ENCODE peak calls at places on chromosomes 11 and 22, in seven cellular contexts. A is HepG2, O is Panc1, B is GM12878, L is upper lobe of left lung, K is GM23338, W is HCT116. V is an unnamed sample.
A peak's percentile ranks its signal among the peaks of the same experiment; 100 is the strongest.

GRCh38 chr22:41770715-41771452 is 29.6 kb upstream of the CCDC134 start:
- ATAC-seq in A (no peak), O (no peak), B (peak; percentile 27), L (no peak), K (no peak), W (no peak), V (no peak)

GRCh38 chr22:30304495-30305244 is 15.4 kb upstream of the CASTOR1 start:
- ATAC-seq in A (no peak), O (no peak), B (peak; percentile 27), L (peak; percentile 18), K (no peak), W (peak; percentile 49), V (peak; percentile 3)

GRCh38 chr11:69510471-69511357 is 29.3 kb downstream of the LINC01488 start:
- ATAC-seq in A (no peak), O (peak; percentile 9), B (no peak), L (peak; percentile 71), K (no peak), W (peak; percentile 70), V (no peak)

GRCh38 chr11:59401262-59401552 is 25.0 kb downstream of the OR5A2 start:
- ATAC-seq in A (no peak), O (no peak), B (no peak), L (no peak), K (no peak), W (no peak), V (no peak)

GRCh38 chr11:16896716-16897115 is 117.5 kb downstream of the PLEKHA7 start:
- ATAC-seq in A (no peak), O (no peak), B (no peak), L (no peak), K (no peak), W (no peak), V (no peak)

GRCh38 chr11:17845431-17845881 is 110.9 kb downstream of the KCNC1 start:
- ATAC-seq in A (no peak), O (no peak), B (no peak), L (peak; percentile 83), K (no peak), W (no peak), V (peak; percentile 84)

GRCh38 chr22:26503758-26504157 is 8.5 kb downstream of the TFIP11 start:
- ATAC-seq in A (no peak), O (no peak), B (no peak), L (no peak), K (no peak), W (no peak), V (no peak)

GRCh38 chr22:30362632-30363281 is 6.0 kb downstream of the CCDC157 start:
- ATAC-seq in A (no peak), O (no peak), B (peak; percentile 32), L (no peak), K (peak; percentile 90), W (peak; percentile 38), V (no peak)

GRCh38 chr22:19086417-19086816 is 35.8 kb downstream of the DGCR2 start:
- ATAC-seq in A (no peak), O (no peak), B (peak; percentile 30), L (peak; percentile 29), K (no peak), W (peak; percentile 41), V (no peak)

GRCh38 chr11:134975866-134976265 is 563.8 kb upstream of the B3GAT1 start:
- ATAC-seq in A (no peak), O (no peak), B (no peak), L (no peak), K (no peak), W (no peak), V (no peak)

GRCh38 chr22:46125816-46126770 is 24.2 kb upstream of the PPARA start:
- ATAC-seq in A (no peak), O (no peak), B (no peak), L (peak; percentile 7), K (no peak), W (no peak), V (no peak)

GRCh38 chr22:22877523-22878210 is 9.9 kb upstream of the IGLL5 start:
- ATAC-seq in A (peak; percentile 62), O (peak; percentile 66), B (no peak), L (peak; percentile 75), K (peak; percentile 93), W (peak; percentile 89), V (no peak)

GRCh38 chr11:72012897-72013721 is 14.4 kb downstream of the IL18BP start:
- ATAC-seq in A (no peak), O (no peak), B (no peak), L (peak; percentile 91), K (no peak), W (no peak), V (peak; percentile 82)

GRCh38 chr11:60159868-60160267 is 23.0 kb downstream of the MS4A6A start:
- ATAC-seq in A (no peak), O (no peak), B (no peak), L (no peak), K (no peak), W (no peak), V (no peak)

GRCh38 chr22:26428515-26429457 is at the start of gene ASPHD2:
- ATAC-seq in A (peak; percentile 79), O (peak; percentile 92), B (peak; percentile 90), L (peak; percentile 89), K (peak; percentile 91), W (peak; percentile 89), V (peak; percentile 82)

GRCh38 chr22:23892626-23893445 is 1.3 kb upstream of the MIF start:
- ATAC-seq in A (no peak), O (no peak), B (no peak), L (no peak), K (no peak), W (no peak), V (no peak)
- H3K27ac ChIP-seq in A (no peak overlapping the region), O (peak overlapping the region; percentile 93), B (peak overlapping the region; percentile 92), L (peak overlapping the region; percentile 99), K (no peak overlapping the region), W (peak overlapping the region; percentile 91), V (no peak overlapping the region)

GRCh38 chr11:28105869-28106268 is 2.1 kb downstream of the KIF18A start:
- ATAC-seq in A (no peak), O (no peak), B (no peak), L (no peak), K (no peak), W (no peak), V (no peak)

GRCh38 chr11:28104984-28105383 is 3.0 kb downstream of the KIF18A start:
- ATAC-seq in A (no peak), O (no peak), B (no peak), L (no peak), K (no peak), W (no peak), V (no peak)

GRCh38 chr11:28107331-28107725 is 628 bp downstream of the KIF18A start:
- ATAC-seq in A (peak; percentile 21), O (peak; percentile 8), B (peak; percentile 21), L (no peak), K (peak; percentile 5), W (peak; percentile 2), V (no peak)

GRCh38 chr11:28107726-28108618 is at the start of the genes KIF18A and METTL15:
- ATAC-seq in A (peak; percentile 95), O (peak; percentile 97), B (peak; percentile 91), L (peak; percentile 99), K (peak; percentile 93), W (peak; percentile 89), V (peak; percentile 99)

DNA sequence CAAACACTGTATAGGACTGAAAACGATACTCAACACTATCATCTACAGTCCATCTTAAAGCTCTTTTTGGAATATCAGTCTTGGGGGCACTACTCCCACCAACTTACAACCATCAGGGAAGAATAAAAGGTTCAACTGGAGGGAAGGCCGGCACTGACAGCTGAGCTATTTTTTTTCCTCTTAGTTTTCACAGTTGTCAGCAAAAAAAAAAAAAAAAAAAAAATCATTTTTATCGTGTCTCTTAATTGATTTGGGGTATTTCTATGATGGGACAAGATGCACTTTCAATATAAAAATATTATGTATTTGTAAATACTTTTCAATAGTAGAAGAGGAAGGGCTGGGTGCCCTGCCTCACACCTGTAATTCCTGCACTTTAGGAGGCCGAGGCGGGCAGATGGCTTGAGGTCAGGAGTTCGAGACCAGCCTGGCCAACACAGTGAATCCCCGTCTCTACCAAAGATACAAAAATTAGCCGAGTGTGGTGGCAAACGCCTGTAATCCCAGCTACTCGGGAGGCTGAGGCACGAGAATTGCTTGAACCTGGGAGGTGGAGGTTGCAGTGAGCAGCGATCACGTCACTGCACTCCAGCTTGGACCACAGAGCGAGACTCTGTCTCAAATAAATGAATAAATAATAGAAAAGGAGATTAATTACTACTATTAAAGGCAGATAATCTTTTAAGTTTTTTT is 1.5 kb downstream of the KIF18A start:
- ATAC-seq in A (no peak), O (no peak), B (no peak), L (no peak), K (no peak), W (no peak), V (no peak)
- H3K4me3 ChIP-seq in A (peak overlapping the region; percentile 99), O (peak overlapping the region; percentile 84), B (peak overlapping the region; percentile 86), L (no peak overlapping the region), K (peak overlapping the region; percentile 81), W (peak overlapping the region; percentile 78), V (no peak overlapping the region)

GRCh38 chr11:57321996-57322880 is 2.5 kb downstream of the TNKS1BP1 start:
- ATAC-seq in A (peak; percentile 18), O (peak; percentile 63), B (peak; percentile 45), L (peak; percentile 79), K (peak; percentile 31), W (peak; percentile 65), V (peak; percentile 80)
- TF ChIP-seq POLR2AphosphoS5 in A (no peak), O (no peak), B (no peak), L (peak; percentile 67), K (no peak), W (no peak), V (peak; percentile 89)

GRCh38 chr11:90134420-90135003 is at the start of gene NAALAD2:
- ATAC-seq in A (peak; percentile 99), O (peak; percentile 89), B (peak; percentile 95), L (peak; percentile 81), K (peak; percentile 98), W (no peak), V (peak; percentile 76)
- H3K27ac ChIP-seq in A (peak within 1 kb of the TSS; percentile 72), O (no peak within 1 kb of the TSS), B (no peak within 1 kb of the TSS), L (no peak within 1 kb of the TSS), K (no peak within 1 kb of the TSS), W (no peak within 1 kb of the TSS), V (no peak within 1 kb of the TSS)

V was measured in gastroesophageal sphincter.